ENCODE peak calls at places on chromosomes 3 and 15, in eight cellular contexts. J is neuronal stem cell, O is uterus, K is ovary, Z is HCT116, H is left lung, P is astrocyte, C is AG04450. L is an unnamed sample.

GRCh38 chr3:78666458-78666800 is 1101.4 kb downstream of the ROBO1 start:
- DNase-seq in J (no peak), O (no peak), K (no peak), Z (no peak), H (no peak), P (peak), C (no peak), L (no peak)

GRCh38 chr15:60966316-60966715 is 262.8 kb downstream of the RORA start:
- DNase-seq in J (no peak), O (no peak), K (no peak), Z (no peak), H (no peak), P (peak), C (no peak), L (no peak)

GRCh38 chr15:67144609-67145306 is 79.4 kb downstream of the SMAD3 start:
- DNase-seq in J (no peak), O (no peak), K (no peak), Z (no peak), H (no peak), P (peak), C (peak), L (no peak)

GRCh38 chr3:171939578-171939977 is 96.4 kb downstream of the TMEM212 start:
- DNase-seq in J (no peak), O (no peak), K (no peak), Z (no peak), H (no peak), P (no peak), C (no peak), L (no peak)

GRCh38 chr3:48268381-48268935 is 27.6 kb downstream of the ZNF589 start:
- DNase-seq in J (no peak), O (no peak), K (no peak), Z (no peak), H (peak), P (peak), C (no peak), L (no peak)

GRCh38 chr15:65400760-65401606 is 21.8 kb downstream of the IGDCC4 start:
- DNase-seq in J (peak), O (peak), K (peak), Z (peak), H (no peak), P (peak), C (no peak), L (peak)

GRCh38 chr15:76337047-76337738 is 620 bp downstream of the ISL2 start:
- DNase-seq in J (no peak), O (no peak), K (no peak), Z (no peak), H (no peak), P (no peak), C (no peak), L (no peak)

GRCh38 chr3:25904248-25904647 is 114.4 kb downstream of the OXSM start:
- DNase-seq in J (no peak), O (no peak), K (no peak), Z (no peak), H (no peak), P (no peak), C (no peak), L (no peak)

GRCh38 chr3:54691230-54691900 is 236.5 kb downstream of the LRTM1 start:
- DNase-seq in J (no peak), O (no peak), K (peak), Z (no peak), H (no peak), P (peak), C (peak), L (no peak)

GRCh38 chr15:69523010-69524001 is 70.7 kb downstream of the RPLP1 start:
- DNase-seq in J (peak), O (peak), K (peak), Z (peak), H (peak), P (peak), C (peak), L (peak)

GRCh38 chr3:190158261-190158660 is 37.6 kb upstream of the P3H2 start:
- DNase-seq in J (no peak), O (no peak), K (no peak), Z (no peak), H (no peak), P (no peak), C (no peak), L (no peak)

GRCh38 chr3:66344391-66344811 is 123.6 kb downstream of the SLC25A26 start:
- DNase-seq in J (no peak), O (no peak), K (no peak), Z (no peak), H (no peak), P (no peak), C (no peak), L (no peak)

GRCh38 chr15:85047271-85047948 is 65.8 kb downstream of the PDE8A start:
- DNase-seq in J (no peak), O (peak), K (no peak), Z (no peak), H (peak), P (peak), C (peak), L (peak)

GRCh38 chr3:39125837-39126500 is 18.5 kb downstream of the TTC21A start:
- DNase-seq in J (no peak), O (no peak), K (no peak), Z (no peak), H (no peak), P (no peak), C (no peak), L (no peak)

GRCh38 chr3:75329713-75330112 is 334.4 kb upstream of the FRG2C start:
- DNase-seq in J (no peak), O (no peak), K (no peak), Z (no peak), H (no peak), P (peak), C (no peak), L (no peak)

GRCh38 chr3:156675744-156676466 is 1.5 kb downstream of the TIPARP start:
- DNase-seq in J (no peak), O (peak), K (peak), Z (peak), H (peak), P (peak), C (peak), L (peak)

GRCh38 chr15:77034620-77035467 is 36.1 kb downstream of the TSPAN3 start:
- DNase-seq in J (no peak), O (no peak), K (peak), Z (no peak), H (peak), P (no peak), C (no peak), L (peak)

GRCh38 chr15:68818671-68819450 is 1.8 kb downstream of the ANP32A start:
- DNase-seq in J (peak), O (peak), K (peak), Z (no peak), H (peak), P (no peak), C (no peak), L (no peak)

GRCh38 chr15:78751602-78751979 is 59.7 kb downstream of the ADAMTS7 start:
- DNase-seq in J (no peak), O (no peak), K (peak), Z (no peak), H (peak), P (no peak), C (no peak), L (no peak)

GRCh38 chr3:14122301-14122700 is 2.4 kb downstream of the CHCHD4 start:
- DNase-seq in J (no peak), O (no peak), K (no peak), Z (no peak), H (no peak), P (no peak), C (no peak), L (no peak)

GRCh38 chr3:193174137-193174536 is 66.9 kb upstream of the PLAAT1 start:
- DNase-seq in J (no peak), O (no peak), K (no peak), Z (no peak), H (no peak), P (no peak), C (no peak), L (no peak)

GRCh38 chr15:69926011-69926410 is 171.7 kb downstream of the TLE3 start:
- DNase-seq in J (no peak), O (no peak), K (no peak), Z (no peak), H (no peak), P (peak), C (no peak), L (no peak)

GRCh38 chr15:41881925-41882688 is 11.7 kb downstream of the SPTBN5 start:
- DNase-seq in J (no peak), O (no peak), K (peak), Z (no peak), H (no peak), P (no peak), C (no peak), L (no peak)
- H3K27ac ChIP-seq in J (no peak), O (no peak), K (no peak), Z (no peak), H (no peak), P (no peak), C (no peak), L (peak)

DNA sequence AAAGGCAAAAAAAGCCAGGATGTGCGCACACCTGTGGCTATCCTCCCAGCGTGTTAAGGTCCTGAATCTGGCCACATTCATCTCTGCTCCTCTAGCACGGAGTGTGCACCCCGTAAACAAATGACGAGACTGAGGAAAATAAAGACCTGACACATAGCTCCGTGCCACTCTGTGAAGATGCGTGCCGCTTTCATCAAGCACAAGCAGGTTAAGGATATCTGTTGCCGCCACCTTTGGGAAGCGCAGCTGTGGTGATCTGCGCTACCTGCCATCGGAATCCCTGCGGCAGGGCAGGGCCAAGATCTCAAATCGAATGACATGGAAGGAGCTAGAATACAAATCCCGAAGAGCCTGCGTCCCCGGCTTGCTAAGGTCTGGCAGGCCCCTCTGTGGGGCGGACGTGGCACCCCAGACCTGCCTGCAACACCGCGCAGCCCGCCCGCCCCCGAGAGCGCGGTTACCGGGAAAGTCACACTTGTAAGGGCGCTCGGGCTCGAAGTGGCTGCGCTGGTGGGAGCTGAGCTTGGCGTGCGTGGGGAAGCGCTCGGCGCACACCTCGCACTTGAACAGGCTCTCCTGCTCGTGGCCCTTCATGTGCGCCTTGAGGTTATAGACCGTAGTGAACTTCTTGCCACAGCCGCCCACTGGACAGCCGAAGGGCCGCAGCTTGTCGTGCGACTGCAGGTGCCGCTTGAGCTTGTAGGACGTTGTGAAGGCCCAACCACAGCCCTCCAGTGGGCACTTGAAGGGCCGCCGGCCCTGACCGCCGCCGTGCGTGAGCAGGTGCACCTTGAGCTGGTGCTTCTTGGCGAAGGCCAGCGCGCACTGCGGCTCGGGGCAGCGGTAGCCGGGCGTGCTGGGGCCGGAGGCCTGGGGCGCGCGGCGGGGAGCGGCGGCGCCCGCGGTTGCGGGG is 937 bp downstream of the ZXDC start:
- DNase-seq in J (peak), O (peak), K (peak), Z (peak), H (peak), P (peak), C (no peak), L (peak)
- H3K27ac ChIP-seq in J (peak), O (peak), K (peak), Z (peak), H (peak), P (peak), C (peak), L (peak)

GRCh38 chr3:123449092-123449985 is 449 bp upstream of the ADCY5 start:
- DNase-seq in J (peak), O (peak), K (peak), Z (no peak), H (no peak), P (no peak), C (no peak), L (no peak)

GRCh38 chr3:123449986-123450474 is 1.1 kb upstream of the ADCY5 start:
- DNase-seq in J (peak), O (peak), K (peak), Z (no peak), H (no peak), P (no peak), C (no peak), L (no peak)

GRCh38 chr3:123448503-123449091 is at the start of gene ADCY5:
- DNase-seq in J (peak), O (no peak), K (peak), Z (no peak), H (no peak), P (no peak), C (no peak), L (no peak)

GRCh38 chr3:123453675-123454074 is 4.8 kb upstream of the ADCY5 start:
- DNase-seq in J (no peak), O (no peak), K (no peak), Z (no peak), H (no peak), P (no peak), C (no peak), L (no peak)

DNA sequence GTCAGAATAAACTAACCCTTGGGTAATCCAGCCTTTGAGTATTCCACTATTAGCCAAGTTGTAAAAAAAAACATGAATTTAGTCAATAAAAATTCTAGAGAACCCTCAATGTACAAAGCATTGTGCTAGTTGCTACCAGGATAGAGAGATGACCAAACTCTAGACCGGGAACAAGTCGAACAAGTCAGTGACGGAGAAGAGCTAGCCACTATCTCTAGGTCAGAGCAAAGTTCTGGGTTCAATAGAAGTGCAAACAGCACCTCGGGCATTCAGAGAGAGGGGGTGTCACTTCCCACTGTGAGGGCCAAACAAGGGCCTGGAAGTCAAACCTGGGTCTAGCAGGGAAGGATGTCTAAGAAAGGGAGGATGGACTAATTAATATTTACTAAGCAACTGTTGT is 2.3 kb upstream of the ADCY5 start:
- DNase-seq in J (no peak), O (no peak), K (no peak), Z (no peak), H (no peak), P (no peak), C (no peak), L (no peak)
- H3K27ac ChIP-seq in J (no peak), O (no peak), K (no peak), Z (no peak), H (no peak), P (no peak), C (no peak), L (peak)

GRCh38 chr15:57251308-57251707 is 125.0 kb upstream of the CGNL1 start:
- DNase-seq in J (no peak), O (no peak), K (no peak), Z (no peak), H (no peak), P (peak), C (no peak), L (no peak)

GRCh38 chr15:57253082-57253481 is 123.2 kb upstream of the CGNL1 start:
- DNase-seq in J (no peak), O (no peak), K (no peak), Z (no peak), H (no peak), P (no peak), C (no peak), L (no peak)

GRCh38 chr15:57248074-57248473 is 128.2 kb upstream of the CGNL1 start:
- DNase-seq in J (no peak), O (no peak), K (no peak), Z (no peak), H (no peak), P (no peak), C (no peak), L (no peak)

GRCh38 chr15:57255751-57256150 is 120.6 kb upstream of the CGNL1 start:
- DNase-seq in J (no peak), O (no peak), K (no peak), Z (no peak), H (no peak), P (no peak), C (no peak), L (no peak)

GRCh38 chr15:57251941-57252340 is 124.4 kb upstream of the CGNL1 start:
- DNase-seq in J (no peak), O (no peak), K (no peak), Z (no peak), H (no peak), P (peak), C (no peak), L (no peak)
- H3K27ac ChIP-seq in J (no peak), O (no peak), K (no peak), Z (no peak), H (no peak), P (peak), C (peak), L (no peak)

GRCh38 chr3:125053304-125053699 is 2.5 kb downstream of the HEG1 start:
- DNase-seq in J (no peak), O (no peak), K (no peak), Z (no peak), H (no peak), P (no peak), C (no peak), L (no peak)
- H3K27ac ChIP-seq in J (no peak), O (peak), K (peak), Z (no peak), H (peak), P (peak), C (peak), L (peak)

DNA sequence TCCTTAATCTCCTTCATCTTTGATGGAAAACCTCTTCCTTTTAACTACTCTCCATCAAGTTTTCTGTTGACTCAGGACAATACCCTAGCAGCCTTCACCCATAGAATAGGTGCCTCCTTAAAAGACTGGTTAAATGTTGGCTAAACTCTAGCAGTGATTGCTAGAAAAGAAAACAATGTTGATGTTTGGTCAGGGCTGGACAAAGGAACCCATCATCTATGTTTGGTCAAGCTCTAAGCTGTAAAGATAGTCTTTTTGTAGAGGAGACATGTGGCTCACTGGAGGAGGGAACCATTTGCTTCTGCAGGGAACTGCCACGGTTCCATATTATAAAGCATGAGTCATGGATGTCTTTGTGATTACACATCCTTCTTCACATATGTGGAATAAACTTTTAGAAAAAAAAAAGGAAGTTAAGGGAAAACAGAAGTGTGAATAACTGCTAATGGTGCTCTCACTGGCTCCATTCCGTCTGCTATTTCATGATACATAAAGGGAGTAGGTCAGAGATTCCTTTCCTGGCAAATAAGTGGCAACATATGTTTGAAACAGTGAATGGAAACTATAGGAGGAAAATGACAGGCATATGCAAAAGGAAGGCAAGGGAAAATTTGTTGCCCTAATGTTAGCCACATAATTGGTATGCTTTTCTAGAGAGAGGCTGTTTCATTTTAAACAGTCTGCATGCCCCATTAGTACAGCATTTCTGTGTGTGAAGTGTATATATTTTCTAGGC is 78.2 kb downstream of the CMSS1 start:
- DNase-seq in J (no peak), O (no peak), K (no peak), Z (peak), H (no peak), P (peak), C (peak), L (no peak)
- H3K27ac ChIP-seq in J (no peak), O (no peak), K (no peak), Z (peak), H (peak), P (peak), C (peak), L (no peak)